ENCODE peak calls at places on chromosomes 5 and 9, in seven cellular contexts. O is HT-29; J is G401; W is caudate nucleus; R is NCI-H187; V is mesothelial cell of epicardium; U is CD4-positive, alpha-beta memory T cell. Y is an unnamed sample.

GRCh38 chr9:32989651-32990050 is 11.8 kb downstream of the APTX start:
- DNase-seq in O (no peak), J (no peak), W (no peak), R (no peak), V (no peak), U (no peak), Y (no peak)

GRCh38 chr9:32906213-32906612 is 95.2 kb downstream of the APTX start:
- DNase-seq in O (no peak), J (no peak), W (no peak), R (no peak), V (no peak), U (no peak), Y (no peak)

GRCh38 chr5:72818866-72819534 is 2.5 kb downstream of the TNPO1 start:
- DNase-seq in O (peak), J (peak), W (peak), R (peak), V (no peak), U (peak), Y (no peak)

GRCh38 chr5:132342291-132343180 is 27.0 kb upstream of the SLC22A5 start:
- DNase-seq in O (no peak), J (no peak), W (no peak), R (no peak), V (no peak), U (no peak), Y (no peak)

GRCh38 chr5:34452170-34452828 is 203.8 kb upstream of the RAI14 start:
- DNase-seq in O (peak), J (no peak), W (no peak), R (no peak), V (peak), U (no peak), Y (peak)

GRCh38 chr5:7321724-7322123 is 74.2 kb upstream of the ADCY2 start:
- DNase-seq in O (no peak), J (no peak), W (no peak), R (no peak), V (no peak), U (no peak), Y (peak)

GRCh38 chr9:18743976-18744375 is 270.0 kb downstream of the ADAMTSL1 start:
- DNase-seq in O (no peak), J (no peak), W (no peak), R (no peak), V (no peak), U (no peak), Y (peak)

GRCh38 chr5:142327111-142327842 is 2.5 kb upstream of the SPRY4 start:
- DNase-seq in O (peak), J (peak), W (no peak), R (no peak), V (no peak), U (no peak), Y (no peak)

GRCh38 chr5:79301046-79301712 is 65.2 kb downstream of the JMY start:
- DNase-seq in O (peak), J (no peak), W (no peak), R (no peak), V (no peak), U (no peak), Y (peak)

GRCh38 chr9:95057121-95057520 is 260.4 kb downstream of the FANCC start:
- DNase-seq in O (no peak), J (no peak), W (no peak), R (no peak), V (no peak), U (no peak), Y (peak)

GRCh38 chr9:128145536-128145935 is 3.7 kb upstream of the LCN2 start:
- DNase-seq in O (peak), J (no peak), W (no peak), R (no peak), V (no peak), U (no peak), Y (no peak)

Y was measured in AG04450.